ENCODE peak calls at places on chromosomes 11 and 22, in eight cellular contexts. K, Y, J, G, L, H, U and V are unnamed samples.

GRCh38 chr11:21110378-21110777 is 441.0 kb downstream of the NELL1 start:
- DNase-seq in K (no peak), Y (no peak), J (no peak), G (no peak), L (no peak), H (no peak), U (no peak), V (no peak)

GRCh38 chr11:102269927-102270326 is 47.4 kb upstream of the BIRC3 start:
- DNase-seq in K (no peak), Y (no peak), J (peak; percentile 57), G (no peak), L (no peak), H (no peak), U (peak; percentile 74), V (no peak)

GRCh38 chr11:8219257-8220021 is 44.2 kb downstream of the LMO1 start:
- DNase-seq in K (no peak), Y (peak; percentile 41), J (peak; percentile 63), G (no peak), L (peak; percentile 21), H (peak; percentile 18), U (peak; percentile 68), V (peak; percentile 28)

GRCh38 chr11:134402910-134403309 is 9.1 kb downstream of the B3GAT1 start:
- DNase-seq in K (no peak), Y (no peak), J (no peak), G (no peak), L (no peak), H (no peak), U (no peak), V (no peak)

GRCh38 chr11:92168936-92169335 is 55.7 kb upstream of the FAT3 start:
- DNase-seq in K (no peak), Y (no peak), J (no peak), G (no peak), L (no peak), H (no peak), U (no peak), V (no peak)

GRCh38 chr11:79121351-79121750 is 319.5 kb downstream of the TENM4 start:
- DNase-seq in K (no peak), Y (no peak), J (peak; percentile 57), G (no peak), L (no peak), H (no peak), U (no peak), V (no peak)

GRCh38 chr11:68039526-68040086 is 781 bp downstream of the TCIRG1 start:
- DNase-seq in K (peak; percentile 59), Y (no peak), J (no peak), G (no peak), L (no peak), H (no peak), U (peak; percentile 30), V (no peak)

GRCh38 chr11:1913271-1914060 is 6.0 kb upstream of the TNNT3 start:
- DNase-seq in K (no peak), Y (no peak), J (no peak), G (no peak), L (no peak), H (no peak), U (no peak), V (no peak)

GRCh38 chr11:8070417-8071101 is 10.5 kb upstream of the TUB start:
- DNase-seq in K (no peak), Y (no peak), J (peak; percentile 41), G (no peak), L (no peak), H (peak; percentile 33), U (peak; percentile 75), V (no peak)

GRCh38 chr11:73317373-73317772 is 9.3 kb downstream of the ARHGEF17 start:
- DNase-seq in K (peak; percentile 56), Y (no peak), J (peak; percentile 19), G (no peak), L (no peak), H (no peak), U (no peak), V (no peak)

GRCh38 chr11:13415201-13415600 is 47.8 kb downstream of the BTBD10 start:
- DNase-seq in K (no peak), Y (no peak), J (no peak), G (no peak), L (no peak), H (peak; percentile 1), U (no peak), V (no peak)

GRCh38 chr11:90134420-90135003 is at the start of gene NAALAD2:
- DNase-seq in K (peak; percentile 75), Y (peak; percentile 66), J (no peak), G (no peak), L (no peak), H (peak; percentile 18), U (peak; percentile 66), V (peak; percentile 69)

GRCh38 chr11:86440305-86440716 is 65.6 kb downstream of the CCDC81 start:
- DNase-seq in K (peak; percentile 75), Y (no peak), J (peak; percentile 68), G (no peak), L (no peak), H (peak; percentile 61), U (peak; percentile 84), V (no peak)

GRCh38 chr11:45655831-45656230 is 9.6 kb downstream of the CHST1 start:
- DNase-seq in K (no peak), Y (no peak), J (no peak), G (no peak), L (no peak), H (no peak), U (no peak), V (no peak)

GRCh38 chr22:41636467-41636866 is 15.4 kb downstream of the XRCC6 start:
- DNase-seq in K (peak; percentile 82), Y (no peak), J (peak; percentile 15), G (no peak), L (no peak), H (no peak), U (peak; percentile 87), V (no peak)

GRCh38 chr11:2738551-2739431 is 39.0 kb upstream of the KCNQ1OT1 start:
- DNase-seq in K (peak; percentile 40), Y (no peak), J (no peak), G (no peak), L (no peak), H (no peak), U (no peak), V (no peak)

GRCh38 chr11:67483901-67484665 is 1.3 kb downstream of the AIP start:
- DNase-seq in K (no peak), Y (no peak), J (peak; percentile 35), G (peak; percentile 78), L (no peak), H (no peak), U (no peak), V (no peak)